ENCODE peak calls at places on chromosomes 16 and 17, in nine cellular contexts. G, M, W, T, K, S, I, Q and C are unnamed samples.

GRCh38 chr17:1050246-1050995 is 53.5 kb downstream of the TIMM22 start:
- DNase-seq in G (no peak), M (no peak), W (no peak), T (no peak), K (no peak), S (no peak), I (no peak), Q (peak; percentile 54), C (no peak)

GRCh38 chr17:36703860-36704266 is 102.5 kb downstream of the MRM1 start:
- DNase-seq in G (no peak), M (peak; percentile 59), W (peak; percentile 5), T (peak; percentile 46), K (peak; percentile 12), S (peak; percentile 29), I (no peak), Q (no peak), C (no peak)

GRCh38 chr17:879546-879945 is 97.4 kb downstream of the MRM3 start:
- DNase-seq in G (peak; percentile 70), M (no peak), W (peak; percentile 70), T (peak; percentile 55), K (peak; percentile 91), S (peak; percentile 93), I (peak; percentile 92), Q (peak; percentile 79), C (peak; percentile 94)

GRCh38 chr16:70523621-70524405 is at the start of gene SF3B3:
- DNase-seq in G (peak; percentile 78), M (peak; percentile 79), W (peak; percentile 88), T (peak; percentile 77), K (peak; percentile 69), S (no peak), I (peak; percentile 69), Q (peak; percentile 90), C (peak; percentile 70)

GRCh38 chr17:78365561-78366108 is 5.8 kb upstream of the SOCS3 start:
- DNase-seq in G (no peak), M (peak; percentile 91), W (no peak), T (no peak), K (no peak), S (peak; percentile 73), I (no peak), Q (no peak), C (no peak)

GRCh38 chr17:64340557-64340956 is 50.1 kb downstream of the PECAM1 start:
- DNase-seq in G (no peak), M (no peak), W (no peak), T (no peak), K (no peak), S (no peak), I (no peak), Q (no peak), C (no peak)

GRCh38 chr17:59859444-59860025 is 33.2 kb downstream of the TUBD1 start:
- DNase-seq in G (peak; percentile 57), M (peak; percentile 25), W (peak; percentile 47), T (peak; percentile 79), K (no peak), S (peak; percentile 54), I (no peak), Q (no peak), C (no peak)

GRCh38 chr16:27698266-27698665 is 148.3 kb downstream of the KATNIP start:
- DNase-seq in G (peak; percentile 17), M (no peak), W (no peak), T (no peak), K (no peak), S (no peak), I (no peak), Q (peak; percentile 59), C (no peak)

GRCh38 chr16:279531-279930 is 860 bp upstream of the ARHGDIG start:
- DNase-seq in G (no peak), M (no peak), W (no peak), T (no peak), K (no peak), S (no peak), I (no peak), Q (no peak), C (no peak)

GRCh38 chr17:70405492-70406220 is 236.3 kb downstream of the KCNJ2 start:
- DNase-seq in G (no peak), M (peak; percentile 66), W (no peak), T (peak; percentile 93), K (peak; percentile 93), S (peak; percentile 97), I (no peak), Q (no peak), C (peak; percentile 95)

GRCh38 chr17:51046527-51047384 is 73.9 kb downstream of the SPAG9 start:
- DNase-seq in G (no peak), M (peak; percentile 96), W (no peak), T (peak; percentile 88), K (peak; percentile 82), S (peak; percentile 98), I (no peak), Q (no peak), C (peak; percentile 62)

GRCh38 chr17:19771971-19772630 is 24.0 kb upstream of the ALDH3A1 start:
- DNase-seq in G (no peak), M (no peak), W (no peak), T (no peak), K (no peak), S (no peak), I (no peak), Q (no peak), C (no peak)

GRCh38 chr17:59001158-59001814 is 105.4 kb downstream of the TRIM37 start:
- DNase-seq in G (peak; percentile 40), M (peak; percentile 2), W (peak; percentile 90), T (peak; percentile 21), K (no peak), S (peak; percentile 87), I (peak; percentile 34), Q (peak; percentile 90), C (no peak)

GRCh38 chr17:17448076-17448475 is 28.7 kb upstream of the MED9 start:
- DNase-seq in G (no peak), M (no peak), W (no peak), T (no peak), K (no peak), S (peak; percentile 18), I (no peak), Q (no peak), C (no peak)

GRCh38 chr16:66904846-66905632 is 13.6 kb downstream of the CDH16 start:
- DNase-seq in G (no peak), M (no peak), W (no peak), T (no peak), K (no peak), S (no peak), I (peak; percentile 37), Q (peak; percentile 51), C (no peak)

GRCh38 chr17:50855708-50856330 is 10.3 kb downstream of the TOB1 start:
- DNase-seq in G (no peak), M (no peak), W (no peak), T (no peak), K (no peak), S (no peak), I (no peak), Q (no peak), C (no peak)

GRCh38 chr16:68728558-68728957 is 8.5 kb upstream of the CDH1 start:
- DNase-seq in G (no peak), M (no peak), W (no peak), T (no peak), K (no peak), S (no peak), I (no peak), Q (no peak), C (no peak)

GRCh38 chr17:50693041-50693682 is 14.6 kb downstream of the ANKRD40 start:
- DNase-seq in G (peak; percentile 79), M (no peak), W (no peak), T (peak; percentile 65), K (no peak), S (peak; percentile 41), I (no peak), Q (no peak), C (no peak)

GRCh38 chr17:77327566-77328463 is 187.0 kb downstream of the SEC14L1 start:
- DNase-seq in G (peak; percentile 82), M (peak; percentile 34), W (peak; percentile 53), T (no peak), K (no peak), S (no peak), I (peak; percentile 22), Q (peak; percentile 64), C (no peak)
- H3K4me1 ChIP-seq in G (peaks cover 23% of the 10 kb centered on the region), M (peaks cover 24% of the 10 kb centered on the region), W (peaks cover 100% of the 10 kb centered on the region), T (peaks cover 38% of the 10 kb centered on the region), K (peaks cover 63% of the 10 kb centered on the region), S (peaks cover 34% of the 10 kb centered on the region), I (peaks cover 63% of the 10 kb centered on the region), Q (peaks cover 77% of the 10 kb centered on the region), C (peaks cover 24% of the 10 kb centered on the region)

GRCh38 chr16:4376820-4377572 is 5.3 kb downstream of the VASN start:
- DNase-seq in G (no peak), M (no peak), W (no peak), T (no peak), K (no peak), S (no peak), I (no peak), Q (no peak), C (no peak)
- H3K27ac ChIP-seq in G (no peak overlapping the region), M (no peak overlapping the region), W (no peak overlapping the region), T (peak overlapping the region; percentile 100), K (no peak overlapping the region), S (peak overlapping the region; percentile 94), I (peak overlapping the region; percentile 93), Q (peak overlapping the region; percentile 82), C (no peak overlapping the region)

DNA sequence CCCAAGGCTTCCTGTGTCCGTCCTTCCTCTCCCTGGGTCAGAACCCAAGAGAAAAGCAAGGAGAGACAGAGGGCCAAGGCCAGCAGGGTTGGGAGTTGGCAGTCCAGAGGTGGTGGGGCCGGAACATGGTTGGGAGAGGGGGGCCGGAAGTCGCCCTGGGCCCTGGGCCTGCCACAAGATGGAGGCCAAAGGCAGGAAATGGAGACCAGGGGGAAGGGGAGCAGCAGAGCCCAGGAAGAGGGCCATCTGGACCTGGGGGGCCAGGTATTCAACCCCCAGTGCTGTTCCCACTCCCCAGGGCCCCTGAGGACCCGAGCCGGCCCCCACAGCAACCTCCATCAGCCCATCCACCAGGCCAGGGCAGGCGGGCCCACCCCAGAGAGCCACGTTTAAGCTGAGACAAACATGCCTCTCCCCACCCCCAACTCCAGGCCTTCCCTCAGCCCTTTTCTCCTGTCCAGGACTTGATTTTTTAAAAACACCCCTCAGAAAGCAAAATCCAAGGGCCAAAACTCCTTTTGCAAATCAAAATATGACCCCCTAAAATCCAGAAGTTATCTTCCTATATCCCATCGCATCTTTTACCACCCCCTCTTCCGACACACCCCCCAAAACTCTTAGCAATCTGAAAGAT is 4.4 kb upstream of the BCL6B start:
- DNase-seq in G (no peak), M (no peak), W (no peak), T (peak; percentile 58), K (no peak), S (no peak), I (no peak), Q (no peak), C (no peak)
- H3K4me1 ChIP-seq in G (peaks cover 3% of the 10 kb centered on the region), M (no peaks in the 10 kb centered on the region), W (peaks cover 21% of the 10 kb centered on the region), T (peaks cover 33% of the 10 kb centered on the region), K (peaks cover 21% of the 10 kb centered on the region), S (peaks cover 15% of the 10 kb centered on the region), I (peaks cover 67% of the 10 kb centered on the region), Q (peaks cover 76% of the 10 kb centered on the region), C (no peaks in the 10 kb centered on the region)

DNA sequence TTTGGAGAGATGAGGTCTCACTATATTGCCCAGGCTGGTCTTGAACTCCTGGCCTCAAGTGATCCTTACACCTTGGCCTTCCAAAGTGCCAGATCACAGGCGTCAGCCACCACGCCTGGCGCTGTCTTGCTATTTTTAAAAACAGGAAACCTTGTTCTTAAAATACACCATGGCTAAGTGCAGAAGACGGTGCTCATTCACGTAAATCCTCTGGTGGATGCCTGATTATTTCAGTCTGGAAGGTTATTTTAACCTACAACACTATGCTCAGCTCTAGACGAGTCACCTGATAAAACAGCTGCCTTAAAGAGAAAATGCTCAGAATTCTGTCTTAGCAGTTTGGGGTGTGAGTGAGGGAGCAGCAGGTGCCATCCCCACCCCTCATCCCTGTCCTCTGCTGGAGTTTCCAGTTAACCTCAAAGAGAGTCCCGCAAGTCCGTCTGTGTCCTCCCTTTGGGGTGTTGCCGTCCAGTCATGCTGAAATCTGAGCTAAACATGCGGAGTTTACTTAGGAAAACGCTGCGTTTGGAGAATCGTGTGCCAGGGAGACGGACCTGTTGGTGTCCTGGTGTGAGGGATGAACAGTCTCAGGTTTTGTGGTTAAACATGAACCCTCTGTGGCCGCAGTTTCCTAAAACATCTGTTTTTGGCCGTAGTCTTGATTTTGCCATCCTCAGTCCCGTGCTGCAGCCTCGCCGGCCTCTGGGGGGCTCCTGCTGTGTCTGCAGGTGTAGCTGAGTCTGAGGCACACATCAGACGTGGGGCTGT is 17.1 kb downstream of the SPG7 start:
- DNase-seq in G (no peak), M (peak; percentile 70), W (peak; percentile 26), T (no peak), K (no peak), S (no peak), I (no peak), Q (no peak), C (no peak)
- H3K27ac ChIP-seq in G (no peak overlapping the region), M (no peak overlapping the region), W (peak overlapping the region; percentile 3), T (no peak overlapping the region), K (no peak overlapping the region), S (no peak overlapping the region), I (no peak overlapping the region), Q (no peak overlapping the region), C (no peak overlapping the region)